ENCODE peak calls at places on chromosomes 7 and 10, in seven cellular contexts. G, A, U, C, F, K and P are unnamed samples.

GRCh38 chr7:64888901-64889685 is 14.0 kb upstream of the ZNF273 start:
- DNase-seq in U (no peak), C (no peak), G (peak), K (no peak), F (peak), A (no peak), P (no peak)

GRCh38 chr7:107890962-107891618 is at the start of gene DLD:
- DNase-seq in F (peak), U (peak), C (peak), G (peak), K (peak), A (peak), P (peak)

GRCh38 chr10:117983961-117984360 is 62.8 kb downstream of the RAB11FIP2 start:
- DNase-seq in C (no peak), F (no peak), A (no peak), U (no peak), G (no peak), K (no peak), P (no peak)

GRCh38 chr10:80259405-80259871 is 30.0 kb downstream of the MAT1A start:
- DNase-seq in C (no peak), G (no peak), F (no peak), U (no peak), K (no peak), A (no peak), P (no peak)

GRCh38 chr7:55246181-55246580 is 119.0 kb upstream of the LANCL2 start:
- DNase-seq in U (no peak), C (no peak), A (no peak), K (no peak), G (no peak), F (no peak), P (no peak)

GRCh38 chr7:130420943-130421578 is 19.8 kb downstream of the CEP41 start:
- DNase-seq in F (no peak), U (no peak), G (no peak), K (no peak), A (no peak), C (no peak), P (no peak)

GRCh38 chr7:25849361-25850184 is 302.4 kb upstream of the NFE2L3 start:
- DNase-seq in U (no peak), G (no peak), F (no peak), A (peak), K (no peak), C (peak), P (peak)

GRCh38 chr7:46759711-46760480 is 822.0 kb downstream of the TNS3 start:
- DNase-seq in A (no peak), U (no peak), C (no peak), G (no peak), K (no peak), F (no peak), P (no peak)

GRCh38 chr10:131982796-131983195 is 1.1 kb upstream of the BNIP3 start:
- DNase-seq in U (no peak), F (no peak), K (no peak), G (no peak), C (no peak), A (no peak), P (no peak)

GRCh38 chr7:45187946-45188411 is 30.4 kb downstream of the RAMP3 start:
- DNase-seq in G (peak), F (no peak), C (no peak), A (no peak), K (no peak), U (no peak), P (no peak)

GRCh38 chr10:53209941-53210611 is 437.5 kb upstream of the MBL2 start:
- DNase-seq in F (no peak), A (no peak), K (peak), G (no peak), U (no peak), C (no peak), P (no peak)

GRCh38 chr10:11444531-11445228 is 166.8 kb downstream of the USP6NL start:
- DNase-seq in U (no peak), A (no peak), K (no peak), F (no peak), G (no peak), C (no peak), P (no peak)

GRCh38 chr10:43093423-43094090 is 16.7 kb downstream of the RET start:
- DNase-seq in U (peak), A (no peak), K (no peak), F (no peak), C (no peak), G (no peak), P (peak)

GRCh38 chr7:155829796-155830470 is 17.7 kb upstream of the SHH start:
- DNase-seq in C (no peak), U (no peak), G (no peak), K (no peak), A (no peak), F (no peak), P (no peak)

GRCh38 chr10:127243490-127244272 is 47.3 kb upstream of the INSYN2A start:
- DNase-seq in C (peak), U (peak), G (peak), A (peak), K (no peak), F (peak), P (peak)

GRCh38 chr7:983182-984071 is 446 bp downstream of the CYP2W1 start:
- DNase-seq in G (no peak), K (no peak), C (no peak), A (no peak), F (no peak), U (no peak), P (no peak)

GRCh38 chr7:26155531-26156375 is 3.8 kb downstream of the NFE2L3 start:
- DNase-seq in U (no peak), A (no peak), G (no peak), F (no peak), K (no peak), C (peak), P (no peak)

GRCh38 chr10:1107679-1108078 is 51.5 kb downstream of the WDR37 start:
- DNase-seq in K (peak), F (no peak), G (peak), C (no peak), U (no peak), A (no peak), P (no peak)